ENCODE peak calls at places on chromosomes 6 and 20, in five cellular contexts. Q, C, U, I and T are unnamed samples.

GRCh38 chr6:147283460-147283859 is 79.2 kb downstream of the STXBP5 start:
- DNase-seq in Q (peak), C (no peak), U (no peak), I (no peak), T (no peak)

GRCh38 chr6:47698342-47698787 is at the start of gene ADGRF4:
- DNase-seq in Q (peak), C (no peak), U (no peak), I (no peak), T (peak)

GRCh38 chr6:113182370-113183141 is 674.6 kb upstream of the MARCKS start:
- DNase-seq in Q (peak), C (no peak), U (peak), I (no peak), T (no peak)

GRCh38 chr20:35192071-35192872 is 20.4 kb downstream of the PROCR start:
- DNase-seq in Q (no peak), C (no peak), U (peak), I (no peak), T (peak)

GRCh38 chr6:136923116-136923953 is 1.2 kb downstream of the SLC35D3 start:
- DNase-seq in Q (no peak), C (no peak), U (no peak), I (peak), T (peak)

GRCh38 chr6:148593130-148593812 is 153.6 kb upstream of the UST start:
- DNase-seq in Q (peak), C (no peak), U (no peak), I (no peak), T (no peak)

GRCh38 chr6:35036059-35036827 is 104.9 kb downstream of the TCP11 start:
- DNase-seq in Q (no peak), C (no peak), U (no peak), I (no peak), T (no peak)

GRCh38 chr6:14062345-14063029 is 55.1 kb upstream of the CD83 start:
- DNase-seq in Q (no peak), C (no peak), U (no peak), I (no peak), T (no peak)

GRCh38 chr6:47179286-47179685 is 130.4 kb downstream of the TNFRSF21 start:
- DNase-seq in Q (no peak), C (no peak), U (no peak), I (no peak), T (no peak)

GRCh38 chr6:38512211-38512610 is 127.5 kb downstream of the BTBD9 start:
- DNase-seq in Q (peak), C (no peak), U (no peak), I (no peak), T (no peak)

GRCh38 chr6:83474309-83474708 is 38.0 kb upstream of the PRSS35 start:
- DNase-seq in Q (peak), C (no peak), U (no peak), I (no peak), T (peak)

GRCh38 chr6:105889902-105890301 is 196.2 kb upstream of the PRDM1 start:
- DNase-seq in Q (no peak), C (no peak), U (no peak), I (no peak), T (no peak)

GRCh38 chr6:63259153-63259552 is 47.9 kb downstream of the FKBP1C start:
- DNase-seq in Q (no peak), C (no peak), U (no peak), I (no peak), T (no peak)

GRCh38 chr6:12110523-12111154 is 98.5 kb downstream of the HIVEP1 start:
- DNase-seq in Q (no peak), C (no peak), U (no peak), I (no peak), T (no peak)

GRCh38 chr6:69584913-69585729 is 211.7 kb downstream of the LMBRD1 start:
- DNase-seq in Q (no peak), C (peak), U (no peak), I (peak), T (peak)

GRCh38 chr6:36911946-36912555 is 26.3 kb downstream of the C6orf89 start:
- DNase-seq in Q (no peak), C (peak), U (peak), I (no peak), T (no peak)

GRCh38 chr6:15086273-15087158 is 159.4 kb upstream of the JARID2 start:
- DNase-seq in Q (no peak), C (no peak), U (no peak), I (no peak), T (no peak)

GRCh38 chr6:138278326-138278725 is 60.0 kb upstream of the PBOV1 start:
- DNase-seq in Q (no peak), C (no peak), U (no peak), I (peak), T (peak)

GRCh38 chr6:16267428-16268263 is 29.3 kb downstream of the GMPR start:
- DNase-seq in Q (no peak), C (no peak), U (no peak), I (no peak), T (no peak)

GRCh38 chr6:13924146-13924948 is 405 bp upstream of the RNF182 start:
- DNase-seq in Q (peak), C (no peak), U (peak), I (peak), T (peak)

GRCh38 chr20:62723768-62724420 is 15.3 kb downstream of the NTSR1 start:
- DNase-seq in Q (no peak), C (no peak), U (no peak), I (no peak), T (no peak)

GRCh38 chr6:165974817-165975216 is 192.8 kb downstream of the TBXT start:
- DNase-seq in Q (no peak), C (no peak), U (no peak), I (no peak), T (no peak)

GRCh38 chr6:20681243-20681684 is 147.0 kb downstream of the CDKAL1 start:
- DNase-seq in Q (no peak), C (no peak), U (no peak), I (no peak), T (no peak)

GRCh38 chr6:169520104-169520503 is 181.7 kb downstream of the WDR27 start:
- DNase-seq in Q (peak), C (no peak), U (no peak), I (no peak), T (no peak)

GRCh38 chr6:167712332-167713087 is 114.2 kb upstream of the AFDN start:
- DNase-seq in Q (no peak), C (no peak), U (no peak), I (no peak), T (no peak)

GRCh38 chr6:163427498-163428254 is 13.2 kb downstream of the QKI start:
- DNase-seq in Q (peak), C (no peak), U (peak), I (peak), T (peak)

GRCh38 chr6:107116328-107116892 is 1.1 kb upstream of the BEND3 start:
- DNase-seq in Q (no peak), C (no peak), U (peak), I (peak), T (peak)

GRCh38 chr6:107114213-107114871 is 973 bp downstream of the BEND3 start:
- DNase-seq in Q (peak), C (no peak), U (peak), I (peak), T (peak)

GRCh38 chr6:107115695-107116327 is 496 bp upstream of the BEND3 start:
- DNase-seq in Q (no peak), C (no peak), U (peak), I (peak), T (peak)

GRCh38 chr6:107113460-107114212 is 1.7 kb downstream of the BEND3 start:
- DNase-seq in Q (no peak), C (no peak), U (no peak), I (no peak), T (no peak)

GRCh38 chr6:107114872-107115694 is at the start of gene BEND3:
- DNase-seq in Q (no peak), C (no peak), U (no peak), I (peak), T (peak)
- TF ChIP-seq EZH2 in Q (no peak), C (no peak), U (no peak), I (no peak), T (no peak)

DNA sequence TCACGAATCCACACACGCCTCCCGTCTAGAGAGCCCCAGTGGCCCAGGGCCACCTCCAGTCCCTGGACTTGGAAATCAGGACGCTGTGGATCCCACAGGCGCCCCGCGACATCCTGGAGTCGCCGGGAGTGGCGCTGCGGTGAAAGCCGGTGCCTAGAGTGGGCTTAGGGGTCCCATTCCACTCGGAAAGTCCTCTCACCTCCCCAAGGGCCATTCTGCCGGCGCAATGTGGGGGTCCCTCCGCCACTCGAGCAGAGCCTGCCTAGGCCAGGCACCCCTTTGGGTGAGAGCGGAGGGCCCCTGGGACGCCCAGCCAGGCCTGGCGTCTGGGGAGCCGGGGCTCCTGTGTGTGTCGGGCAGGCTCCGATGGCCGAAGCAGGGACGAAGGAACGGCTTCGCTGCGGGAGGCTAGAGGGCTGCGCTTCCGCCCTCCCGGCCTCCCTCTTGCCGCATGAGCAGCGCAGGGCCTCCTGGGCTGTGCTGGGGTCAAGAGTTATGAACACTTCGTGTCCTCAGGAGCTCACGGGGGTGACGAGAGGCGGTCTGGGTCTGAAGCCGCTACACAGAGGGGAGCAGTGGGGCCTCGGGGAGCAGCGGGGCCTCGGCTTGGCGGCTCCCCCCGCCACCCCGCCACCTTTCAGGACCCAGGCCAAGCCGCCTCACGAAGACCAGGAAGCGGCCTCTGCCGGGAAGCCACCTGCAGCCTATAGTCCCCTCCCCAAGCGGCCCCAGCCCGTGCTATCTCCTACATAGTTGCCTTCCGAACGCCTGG is 13.6 kb downstream of the POU3F2 start:
- DNase-seq in Q (no peak), C (no peak), U (no peak), I (peak), T (peak)
- TF ChIP-seq EZH2 in Q (peak), C (no peak), U (peak), I (peak), T (peak)

GRCh38 chr6:32092760-32093497 is 16.2 kb downstream of the TNXB start:
- DNase-seq in Q (peak), C (no peak), U (no peak), I (no peak), T (no peak)

GRCh38 chr6:32096394-32097258 is 12.5 kb downstream of the TNXB start:
- DNase-seq in Q (no peak), C (no peak), U (no peak), I (no peak), T (peak)

GRCh38 chr6:32095338-32096086 is 13.6 kb downstream of the TNXB start:
- DNase-seq in Q (no peak), C (no peak), U (no peak), I (no peak), T (no peak)

DNA sequence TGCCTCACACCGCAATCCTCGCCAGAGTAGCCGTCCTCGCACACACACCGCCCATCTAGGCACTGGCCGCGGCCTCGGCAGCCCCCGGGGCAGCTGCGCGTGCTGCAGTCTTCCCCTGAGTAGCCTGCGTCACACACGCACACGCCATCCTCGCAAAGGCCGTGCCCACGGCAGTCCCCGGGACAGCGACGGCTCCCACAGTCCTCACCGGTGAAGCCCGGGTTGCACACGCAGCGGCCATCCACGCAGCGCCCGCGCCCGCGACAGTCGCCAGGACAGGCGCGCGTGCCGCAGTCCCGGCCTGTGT is 13.1 kb downstream of the TNXB start:
- DNase-seq in Q (no peak), C (no peak), U (no peak), I (no peak), T (no peak)
- TF ChIP-seq EZH2 in Q (no peak), C (no peak), U (no peak), I (no peak), T (no peak)

GRCh38 chr6:108167449-108167903 is 1.7 kb downstream of the NR2E1 start:
- DNase-seq in Q (no peak), C (no peak), U (no peak), I (peak), T (peak)

GRCh38 chr6:108168980-108169800 is 3.4 kb downstream of the NR2E1 start:
- DNase-seq in Q (no peak), C (no peak), U (no peak), I (peak), T (peak)

GRCh38 chr6:108169801-108170606 is 4.2 kb downstream of the NR2E1 start:
- DNase-seq in Q (no peak), C (no peak), U (no peak), I (peak), T (peak)

GRCh38 chr6:108168026-108168463 is 2.2 kb downstream of the NR2E1 start:
- DNase-seq in Q (no peak), C (no peak), U (no peak), I (peak), T (peak)

GRCh38 chr6:108168501-108168979 is 2.7 kb downstream of the NR2E1 start:
- DNase-seq in Q (no peak), C (no peak), U (no peak), I (peak), T (peak)
- TF ChIP-seq EZH2 in Q (no peak), C (no peak), U (no peak), I (peak), T (peak)

GRCh38 chr20:3778976-3779375 is 2.3 kb downstream of the SPEF1 start:
- DNase-seq in Q (no peak), C (no peak), U (no peak), I (no peak), T (peak)

GRCh38 chr20:3781153-3781910 is at the start of gene SPEF1:
- DNase-seq in Q (peak), C (peak), U (peak), I (peak), T (peak)

GRCh38 chr20:3775457-3775856 is 5.8 kb downstream of the SPEF1 start:
- DNase-seq in Q (no peak), C (no peak), U (no peak), I (no peak), T (no peak)

GRCh38 chr20:3777381-3777725 is 3.9 kb downstream of the SPEF1 start:
- DNase-seq in Q (no peak), C (no peak), U (no peak), I (peak), T (peak)

GRCh38 chr20:3777726-3778629 is 3.3 kb downstream of the SPEF1 start:
- DNase-seq in Q (peak), C (no peak), U (peak), I (peak), T (peak)
- TF ChIP-seq EZH2 in Q (peak), C (no peak), U (peak), I (peak), T (no peak)

GRCh38 chr6:41318648-41319565 is 16.5 kb upstream of the NCR2 start:
- DNase-seq in Q (peak), C (peak), U (peak), I (peak), T (peak)
- TF ChIP-seq EZH2 in Q (no peak), C (no peak), U (no peak), I (no peak), T (no peak)

GRCh38 chr6:43283905-43284304 is 14.2 kb upstream of the SLC22A7 start:
- DNase-seq in Q (no peak), C (no peak), U (no peak), I (no peak), T (no peak)
- TF ChIP-seq EZH2 in Q (no peak), C (no peak), U (no peak), I (no peak), T (no peak)

GRCh38 chr20:13995841-13996240 is 525 bp downstream of the MACROD2 start:
- DNase-seq in Q (no peak), C (no peak), U (peak), I (peak), T (peak)
- TF ChIP-seq EZH2 in Q (no peak), C (no peak), U (no peak), I (peak), T (no peak)

GRCh38 chr20:21100590-21101452 is 5.3 kb downstream of the LINC00237 start:
- DNase-seq in Q (peak), C (no peak), U (peak), I (peak), T (peak)

GRCh38 chr20:21101453-21102251 is 4.5 kb downstream of the LINC00237 start:
- DNase-seq in Q (no peak), C (no peak), U (no peak), I (peak), T (peak)

GRCh38 chr20:21103582-21104465 is 2.3 kb downstream of the LINC00237 start:
- DNase-seq in Q (no peak), C (no peak), U (no peak), I (peak), T (peak)

GRCh38 chr20:21102691-21103311 is 3.4 kb downstream of the LINC00237 start:
- DNase-seq in Q (no peak), C (no peak), U (no peak), I (peak), T (peak)

GRCh38 chr20:21102252-21102609 is 3.9 kb downstream of the LINC00237 start:
- DNase-seq in Q (no peak), C (no peak), U (no peak), I (peak), T (peak)
- TF ChIP-seq EZH2 in Q (peak), C (no peak), U (peak), I (no peak), T (peak)

GRCh38 chr6:30130887-30131862 is 4.8 kb upstream of the TRIM40 start:
- DNase-seq in Q (peak), C (peak), U (peak), I (peak), T (peak)

GRCh38 chr6:30129818-30130679 is 5.9 kb upstream of the TRIM40 start:
- DNase-seq in Q (no peak), C (no peak), U (no peak), I (no peak), T (no peak)

GRCh38 chr6:30124391-30124790 is 11.5 kb upstream of the TRIM31 start:
- DNase-seq in Q (no peak), C (no peak), U (no peak), I (no peak), T (no peak)

GRCh38 chr6:30129270-30129669 is 6.7 kb upstream of the TRIM40 start:
- DNase-seq in Q (no peak), C (no peak), U (no peak), I (no peak), T (no peak)

GRCh38 chr6:30127238-30128093 is 8.5 kb upstream of the TRIM40 start:
- DNase-seq in Q (no peak), C (no peak), U (no peak), I (peak), T (peak)
- TF ChIP-seq EZH2 in Q (no peak), C (no peak), U (peak), I (peak), T (peak)